ENCODE peak calls at places on chromosomes 11 and 22, in nine cellular contexts. L is pancreas; U is heart right ventricle; Z is heart left ventricle; J is A549; X is right lobe of liver; V is CD8-positive, alpha-beta memory T cell; O is right cardiac atrium; E is H1. T is an unnamed sample.

GRCh38 chr11:2366271-2366670 is 10.8 kb upstream of the CD81 start:
- DNase-seq in L (no peak), U (no peak), Z (peak; percentile 45), J (no peak), X (no peak), V (no peak), O (peak; percentile 84), E (no peak), T (no peak)

GRCh38 chr11:64060861-64061444 is 25.2 kb downstream of the FLRT1 start:
- DNase-seq in L (no peak), U (peak; percentile 66), Z (peak; percentile 74), J (peak; percentile 34), X (no peak), V (peak; percentile 52), O (peak; percentile 89), E (no peak), T (peak; percentile 31)

GRCh38 chr11:6249822-6250555 is 9.6 kb upstream of the CCKBR start:
- DNase-seq in L (peak; percentile 89), U (peak; percentile 73), Z (peak; percentile 82), J (peak; percentile 58), X (peak; percentile 76), V (no peak), O (peak; percentile 91), E (no peak), T (peak; percentile 97)

GRCh38 chr22:39253427-39254070 is 8.8 kb upstream of the PDGFB start:
- DNase-seq in L (peak; percentile 84), U (peak; percentile 71), Z (peak; percentile 88), J (peak; percentile 81), X (no peak), V (no peak), O (peak; percentile 83), E (no peak), T (peak; percentile 82)

GRCh38 chr11:94877446-94878200 is 95.7 kb downstream of the CWC15 start:
- DNase-seq in L (no peak), U (no peak), Z (peak; percentile 44), J (no peak), X (no peak), V (no peak), O (no peak), E (no peak), T (peak; percentile 66)

GRCh38 chr11:75182652-75183051 is 31.7 kb downstream of the SLCO2B1 start:
- DNase-seq in L (no peak), U (no peak), Z (no peak), J (no peak), X (no peak), V (no peak), O (no peak), E (no peak), T (peak; percentile 44)

GRCh38 chr22:40603088-40603605 is 33.4 kb downstream of the MRTFA start:
- DNase-seq in L (no peak), U (no peak), Z (no peak), J (peak; percentile 29), X (no peak), V (no peak), O (no peak), E (no peak), T (peak; percentile 32)

GRCh38 chr11:124874571-124875255 is 9.5 kb downstream of the ROBO3 start:
- DNase-seq in L (no peak), U (no peak), Z (peak; percentile 13), J (no peak), X (no peak), V (no peak), O (no peak), E (no peak), T (peak; percentile 47)

GRCh38 chr11:11982461-11982860 is 26.0 kb downstream of the DKK3 start:
- DNase-seq in L (no peak), U (no peak), Z (no peak), J (no peak), X (no peak), V (no peak), O (no peak), E (no peak), T (peak; percentile 5)

GRCh38 chr11:19658344-19658743 is 54.3 kb upstream of the NAV2 start:
- DNase-seq in L (no peak), U (no peak), Z (no peak), J (peak; percentile 17), X (no peak), V (no peak), O (no peak), E (no peak), T (no peak)

GRCh38 chr11:35953081-35953480 is 9.2 kb downstream of the LDLRAD3 start:
- DNase-seq in L (no peak), U (peak; percentile 25), Z (no peak), J (no peak), X (no peak), V (no peak), O (peak; percentile 59), E (no peak), T (peak; percentile 82)

GRCh38 chr22:29344137-29344536 is 28.6 kb upstream of the RASL10A start:
- DNase-seq in L (peak; percentile 83), U (peak; percentile 68), Z (peak; percentile 79), J (peak; percentile 28), X (peak; percentile 92), V (no peak), O (peak; percentile 87), E (no peak), T (peak; percentile 81)

GRCh38 chr22:24390576-24390975 is 36.8 kb upstream of the ADORA2A start:
- DNase-seq in L (no peak), U (no peak), Z (no peak), J (no peak), X (no peak), V (no peak), O (peak; percentile 65), E (no peak), T (peak; percentile 18)

GRCh38 chr11:96137357-96137756 is 205.6 kb downstream of the MAML2 start:
- DNase-seq in L (no peak), U (no peak), Z (no peak), J (no peak), X (no peak), V (no peak), O (no peak), E (no peak), T (no peak)

GRCh38 chr11:135033545-135033944 is 621.5 kb upstream of the B3GAT1 start:
- DNase-seq in L (no peak), U (no peak), Z (no peak), J (peak; percentile 2), X (no peak), V (no peak), O (no peak), E (peak; percentile 54), T (no peak)

DNA sequence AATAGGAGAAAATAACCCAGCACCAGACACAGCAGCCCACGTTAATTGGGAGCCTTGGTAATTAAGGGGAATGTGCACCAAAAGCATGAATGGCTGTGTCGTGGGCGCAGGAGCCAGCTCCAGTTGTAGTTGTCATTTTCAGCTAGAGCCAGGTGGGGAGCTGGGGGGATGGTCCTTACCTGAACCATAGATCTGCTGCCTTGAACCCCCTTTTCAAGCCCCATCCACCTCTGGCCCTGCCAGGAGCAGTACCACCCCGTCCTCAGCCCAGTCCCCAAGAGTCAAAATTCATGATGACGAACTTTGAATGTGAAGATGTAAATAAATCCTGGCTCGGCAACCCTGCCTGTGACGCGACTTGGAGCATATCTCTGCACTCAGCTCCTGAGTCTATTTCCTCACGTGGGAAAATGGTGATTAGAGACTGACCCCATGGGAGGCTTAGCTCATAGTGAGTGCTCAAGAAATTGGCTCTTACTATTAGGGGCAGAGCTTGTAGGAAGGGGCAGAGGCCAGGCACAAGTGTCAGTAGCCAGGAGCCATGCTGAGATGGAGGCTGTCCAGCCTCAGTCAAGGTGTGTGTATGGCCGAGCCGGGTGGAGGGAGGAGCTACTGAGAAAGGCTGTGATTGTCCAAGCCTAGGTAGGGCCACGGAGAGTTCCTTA is 794 bp upstream of the FXYD6 start:
- DNase-seq in L (no peak), U (no peak), Z (no peak), J (no peak), X (no peak), V (no peak), O (peak; percentile 85), E (no peak), T (peak; percentile 70)
- H3K4me3 ChIP-seq in L (peak overlapping the region; percentile 26), U (peak overlapping the region; percentile 56), Z (peak overlapping the region; percentile 78), J (peak overlapping the region; percentile 47), X (peak overlapping the region; percentile 48), V (no peak overlapping the region), O (peak overlapping the region; percentile 71), E (peak overlapping the region; percentile 86), T (no peak overlapping the region)

DNA sequence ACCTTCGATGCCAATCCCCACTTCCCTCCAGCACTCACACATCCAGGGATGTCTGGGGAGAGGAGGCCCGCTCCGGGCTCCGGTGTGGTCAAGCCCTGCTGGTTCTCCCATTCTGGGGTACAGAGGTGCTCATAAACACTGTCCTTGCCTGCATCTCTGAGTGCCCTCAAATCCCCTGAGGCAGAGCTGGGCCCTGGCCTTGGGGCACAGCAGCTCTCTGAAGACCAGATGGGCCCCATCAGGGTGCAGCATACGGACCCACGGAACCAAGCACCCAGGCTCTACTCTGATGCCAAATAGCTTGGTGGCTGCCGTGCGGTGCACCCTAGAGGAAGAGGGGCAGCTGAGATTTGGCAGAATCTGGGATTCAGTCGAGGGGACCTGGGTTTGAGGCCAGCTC is 35.7 kb upstream of the NNMT start:
- DNase-seq in L (no peak), U (no peak), Z (peak; percentile 40), J (no peak), X (no peak), V (no peak), O (peak; percentile 72), E (no peak), T (no peak)
- H3K27ac ChIP-seq in L (no peak overlapping the region), U (peak overlapping the region; percentile 78), Z (no peak overlapping the region), J (no peak overlapping the region), X (peak overlapping the region; percentile 77), V (no peak overlapping the region), O (peak overlapping the region; percentile 13), E (no peak overlapping the region), T (peak overlapping the region; percentile 49)

GRCh38 chr22:50313021-50313420 is 5.6 kb upstream of the PLXNB2 start:
- DNase-seq in L (no peak), U (no peak), Z (no peak), J (no peak), X (no peak), V (no peak), O (peak; percentile 49), E (no peak), T (no peak)

GRCh38 chr22:50314455-50315288 is 7.2 kb upstream of the PLXNB2 start:
- DNase-seq in L (no peak), U (peak; percentile 61), Z (no peak), J (no peak), X (peak; percentile 47), V (peak; percentile 68), O (peak; percentile 84), E (no peak), T (peak; percentile 72)

GRCh38 chr22:50315289-50316113 is 8.1 kb upstream of the PLXNB2 start:
- DNase-seq in L (no peak), U (no peak), Z (no peak), J (no peak), X (no peak), V (no peak), O (no peak), E (no peak), T (no peak)

GRCh38 chr22:50313600-50313999 is 6.2 kb upstream of the PLXNB2 start:
- DNase-seq in L (no peak), U (no peak), Z (no peak), J (no peak), X (no peak), V (no peak), O (no peak), E (no peak), T (no peak)

GRCh38 chr22:50314081-50314454 is 6.6 kb upstream of the PLXNB2 start:
- DNase-seq in L (no peak), U (no peak), Z (no peak), J (no peak), X (no peak), V (no peak), O (no peak), E (no peak), T (no peak)
- H3K4me3 ChIP-seq in L (no peak overlapping the region), U (no peak overlapping the region), Z (no peak overlapping the region), J (no peak overlapping the region), X (no peak overlapping the region), V (peak overlapping the region; percentile 48), O (no peak overlapping the region), E (no peak overlapping the region), T (no peak overlapping the region)

GRCh38 chr11:33290319-33290718 is 33.1 kb downstream of the HIPK3 start:
- DNase-seq in L (no peak), U (no peak), Z (no peak), J (no peak), X (no peak), V (no peak), O (no peak), E (no peak), T (no peak)
- H3K27ac ChIP-seq in L (no peak overlapping the region), U (peak overlapping the region; percentile 87), Z (peak overlapping the region; percentile 80), J (no peak overlapping the region), X (peak overlapping the region; percentile 38), V (no peak overlapping the region), O (no peak overlapping the region), E (no peak overlapping the region), T (no peak overlapping the region)

T was measured in adrenal gland.